ENCODE peak calls at places on chromosomes 5 and 9, in ten cellular contexts. T, W, R, Y, A, D, B, G, K and Z are unnamed samples. For H3K36me3, the result is how much of the 10 kb centered on the place peaks cover.

GRCh38 chr9:128142061-128142460 is 7.2 kb upstream of the LCN2 start:
- DNase-seq in T (no peak), A (no peak), G (no peak), R (no peak), D (no peak), K (no peak), B (no peak), W (no peak), Y (no peak), Z (no peak)

GRCh38 chr5:178283520-178283919 is 50.9 kb upstream of the PHYKPL start:
- DNase-seq in D (no peak), T (no peak), R (no peak), W (no peak), A (no peak), K (no peak), G (no peak), B (no peak), Y (no peak), Z (no peak)

GRCh38 chr5:172637122-172637580 is 3.9 kb upstream of the NEURL1B start:
- DNase-seq in A (no peak), G (no peak), B (no peak), D (no peak), K (no peak), R (no peak), T (no peak), Y (no peak), W (no peak), Z (no peak)

GRCh38 chr9:128809036-128809599 is 9.2 kb upstream of the ENDOG start:
- DNase-seq in K (no peak), T (no peak), B (no peak), Y (no peak), G (no peak), W (no peak), D (no peak), A (no peak), R (no peak), Z (no peak)

GRCh38 chr5:131264453-131265200 is 774 bp downstream of the CDC42SE2 start:
- DNase-seq in A (no peak), Y (no peak), T (no peak), D (peak), W (peak), B (peak), G (peak), K (peak), R (no peak), Z (no peak)

GRCh38 chr5:179905144-179905526 is 2.6 kb downstream of the TBC1D9B start:
- DNase-seq in W (no peak), R (no peak), A (no peak), T (no peak), D (no peak), G (no peak), Y (no peak), B (no peak), K (no peak), Z (no peak)

GRCh38 chr9:120383999-120384924 is 195.7 kb downstream of the CDK5RAP2 start:
- DNase-seq in B (peak), A (peak), Y (no peak), W (peak), T (no peak), R (no peak), G (no peak), K (peak), D (no peak), Z (no peak)

GRCh38 chr9:116073826-116074225 is 79.8 kb upstream of the PAPPA start:
- DNase-seq in R (no peak), T (no peak), A (peak), W (no peak), K (peak), B (no peak), D (no peak), Y (no peak), G (no peak), Z (peak)

GRCh38 chr5:126647071-126647470 is 46.3 kb downstream of the PHAX start:
- DNase-seq in A (no peak), B (no peak), R (no peak), T (no peak), W (no peak), D (no peak), K (no peak), Y (no peak), G (no peak), Z (no peak)

GRCh38 chr9:69745716-69746538 is 13.9 kb downstream of the PTAR1 start:
- DNase-seq in D (no peak), R (no peak), K (peak), B (no peak), G (no peak), W (no peak), A (no peak), Y (no peak), T (no peak), Z (no peak)

GRCh38 chr5:4531756-4532704 is 608.1 kb upstream of the ADAMTS16 start:
- DNase-seq in D (no peak), W (no peak), K (no peak), T (no peak), G (peak), A (no peak), Y (no peak), B (no peak), R (no peak), Z (no peak)

GRCh38 chr5:122262107-122262506 is 49.9 kb upstream of the SNCAIP start:
- DNase-seq in T (no peak), Y (no peak), D (no peak), R (no peak), G (no peak), A (peak), K (peak), B (no peak), W (no peak), Z (no peak)

GRCh38 chr5:56088967-56089829 is 94.4 kb upstream of the IL6ST start:
- DNase-seq in W (no peak), K (peak), A (peak), R (no peak), B (no peak), T (no peak), D (no peak), Y (no peak), G (no peak), Z (peak)

GRCh38 chr5:180133971-180134508 is 62.5 kb upstream of the RNF130 start:
- DNase-seq in K (no peak), G (no peak), A (no peak), D (no peak), T (no peak), Y (no peak), W (no peak), B (no peak), R (no peak), Z (no peak)

GRCh38 chr5:10607666-10608442 is 44.0 kb downstream of the ANKRD33B start:
- DNase-seq in G (peak), D (no peak), A (peak), R (peak), Y (peak), T (no peak), B (peak), K (peak), W (no peak), Z (no peak)

GRCh38 chr5:10452768-10453331 is 11.2 kb downstream of the ROPN1L start:
- DNase-seq in D (no peak), A (peak), B (peak), R (no peak), Y (no peak), K (peak), G (peak), T (no peak), W (no peak), Z (peak)

GRCh38 chr5:114418546-114419388 is 56.9 kb downstream of the KCNN2 start:
- DNase-seq in D (no peak), K (no peak), R (no peak), A (no peak), T (no peak), Y (no peak), W (no peak), B (no peak), G (no peak), Z (no peak)

GRCh38 chr5:97623441-97623840 is 440.4 kb upstream of the RIOK2 start:
- DNase-seq in K (no peak), Y (no peak), A (no peak), D (no peak), T (no peak), W (no peak), G (no peak), B (no peak), R (no peak), Z (no peak)

GRCh38 chr9:9499546-9499945 is 1113.3 kb downstream of the PTPRD start:
- DNase-seq in R (no peak), T (no peak), G (no peak), Y (no peak), D (no peak), B (no peak), A (no peak), W (no peak), K (no peak), Z (no peak)

GRCh38 chr9:98316445-98317133 is 61.1 kb upstream of the TBC1D2 start:
- DNase-seq in B (no peak), K (no peak), R (no peak), G (no peak), Y (no peak), W (no peak), T (no peak), A (no peak), D (no peak), Z (no peak)

GRCh38 chr5:67166460-67166871 is 30.1 kb downstream of the CD180 start:
- DNase-seq in T (peak), R (peak), K (no peak), A (no peak), G (no peak), W (no peak), D (peak), Y (no peak), B (peak), Z (no peak)

DNA sequence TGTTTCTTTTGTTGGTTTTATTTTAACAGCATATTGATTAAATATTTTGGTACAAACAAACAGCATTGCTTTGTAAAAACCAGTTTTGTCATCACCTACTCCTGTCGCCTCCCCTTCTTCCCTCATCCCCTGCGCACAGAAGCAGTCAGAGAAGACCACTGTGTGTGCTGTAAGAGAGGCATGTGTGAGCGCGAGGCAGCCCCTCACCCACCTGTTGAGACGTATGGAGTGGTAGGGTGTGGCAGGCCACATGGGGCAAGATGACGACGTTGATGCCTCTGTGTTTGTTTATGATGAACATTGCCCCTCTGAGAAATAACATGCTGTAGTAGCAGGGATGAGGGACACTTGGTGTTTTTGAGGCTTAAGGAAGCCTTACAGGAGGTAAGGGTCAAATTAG is 71.3 kb downstream of the GPR21 start:
- DNase-seq in D (no peak), Y (no peak), K (no peak), A (no peak), G (no peak), B (no peak), W (no peak), R (no peak), T (no peak), Z (no peak)
- H3K36me3 ChIP-seq in D (half or more), Y (under half), K (half or more), A (under half), G (under half), B (under half), W (under half), R (half or more), T (under half), Z (under half)

DNA sequence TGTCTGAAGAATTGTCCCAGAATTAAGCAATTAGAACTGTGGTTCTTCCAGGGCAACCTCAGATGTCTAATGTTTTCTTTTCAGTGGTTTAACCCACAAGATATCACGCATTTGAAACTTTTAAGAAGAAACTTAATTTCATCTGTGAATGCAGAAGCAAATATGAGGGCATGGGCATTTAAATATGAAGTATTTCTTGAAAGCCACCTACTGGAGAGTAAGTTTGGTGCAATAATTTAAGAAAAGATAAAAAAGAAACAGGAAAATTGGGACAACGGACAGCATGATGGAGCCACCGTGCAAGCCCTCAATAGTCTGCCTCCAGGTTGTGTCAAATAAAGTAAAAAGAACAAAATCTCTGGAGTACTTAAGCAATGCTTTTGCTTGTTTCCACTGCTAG is 1.2 kb upstream of the CAPSL start:
- DNase-seq in B (no peak), T (no peak), D (no peak), A (no peak), R (no peak), K (no peak), G (no peak), Y (no peak), W (no peak), Z (no peak)
- TF ChIP-seq CTCF in B (no peak), T (no peak), D (no peak), A (peak), R (no peak), K (peak), G (peak), Y (no peak), W (no peak), Z (no peak)

GRCh38 chr9:109499631-109500120 is 1.6 kb upstream of the PTPN3 start:
- DNase-seq in T (no peak), G (peak), K (no peak), A (no peak), B (no peak), R (peak), D (peak), Y (no peak), W (peak), Z (no peak)
- H3K4me3 ChIP-seq in T (no peak), G (peak), K (peak), A (peak), B (no peak), R (peak), D (peak), Y (peak), W (peak), Z (peak)

GRCh38 chr5:139552893-139553575 is 8.1 kb upstream of the UBE2D2 start:
- DNase-seq in W (no peak), T (no peak), G (no peak), A (no peak), Y (no peak), K (no peak), R (no peak), D (peak), B (no peak), Z (no peak)
- H3K36me3 ChIP-seq in W (under half), T (under half), G (under half), A (under half), Y (under half), K (under half), R (under half), D (under half), B (under half), Z (under half)

GRCh38 chr9:91655664-91656063 is 232.0 kb upstream of the NFIL3 start:
- DNase-seq in Y (no peak), A (no peak), R (no peak), G (no peak), K (no peak), W (no peak), B (no peak), D (no peak), T (no peak), Z (no peak)

GRCh38 chr9:91657501-91657900 is 233.9 kb upstream of the NFIL3 start:
- DNase-seq in K (no peak), A (no peak), Y (no peak), D (no peak), T (no peak), W (no peak), G (no peak), R (no peak), B (no peak), Z (no peak)

GRCh38 chr9:91658513-91659105 is 235.0 kb upstream of the NFIL3 start:
- DNase-seq in R (no peak), D (no peak), B (no peak), G (no peak), W (no peak), T (no peak), Y (no peak), A (no peak), K (no peak), Z (no peak)

GRCh38 chr9:91655215-91655614 is 231.6 kb upstream of the NFIL3 start:
- DNase-seq in R (no peak), A (no peak), W (no peak), G (no peak), K (no peak), Y (no peak), D (no peak), T (no peak), B (no peak), Z (no peak)

GRCh38 chr9:91654527-91654926 is 230.9 kb upstream of the NFIL3 start:
- DNase-seq in A (no peak), T (no peak), K (no peak), W (no peak), D (no peak), G (peak), R (no peak), Y (no peak), B (no peak), Z (no peak)
- TF ChIP-seq CTCF in A (no peak), T (no peak), K (no peak), W (no peak), D (no peak), G (no peak), R (no peak), Y (no peak), B (no peak), Z (no peak)

GRCh38 chr5:160272889-160273288 is 39.5 kb downstream of the CCNJL start:
- DNase-seq in Y (no peak), B (no peak), R (no peak), G (no peak), A (no peak), D (no peak), T (no peak), W (no peak), K (no peak), Z (no peak)

GRCh38 chr5:160272041-160272663 is 40.2 kb downstream of the CCNJL start:
- DNase-seq in A (no peak), K (no peak), G (no peak), B (no peak), T (no peak), Y (no peak), R (no peak), W (no peak), D (no peak), Z (no peak)

GRCh38 chr5:160269017-160269416 is 39.7 kb downstream of the FABP6 start:
- DNase-seq in D (peak), K (peak), Y (peak), T (no peak), R (peak), A (peak), W (peak), G (no peak), B (peak), Z (no peak)

GRCh38 chr5:160270704-160271103 is 41.4 kb downstream of the FABP6 start:
- DNase-seq in G (no peak), Y (no peak), B (no peak), T (no peak), K (no peak), R (no peak), A (no peak), D (no peak), W (no peak), Z (no peak)

GRCh38 chr5:160271396-160271795 is 41.0 kb downstream of the CCNJL start:
- DNase-seq in R (no peak), A (no peak), K (no peak), Y (no peak), D (no peak), T (no peak), B (no peak), W (no peak), G (peak), Z (no peak)
- H3K4me3 ChIP-seq in R (no peak), A (no peak), K (no peak), Y (no peak), D (no peak), T (no peak), B (no peak), W (no peak), G (no peak), Z (no peak)

GRCh38 chr5:157308826-157309465 is 43.0 kb downstream of the CYFIP2 start:
- DNase-seq in R (no peak), D (no peak), G (no peak), Y (no peak), T (no peak), A (peak), B (no peak), K (no peak), W (no peak), Z (no peak)

GRCh38 chr5:157303023-157303422 is 37.1 kb downstream of the CYFIP2 start:
- DNase-seq in K (no peak), A (no peak), T (no peak), G (no peak), Y (no peak), B (no peak), R (no peak), D (no peak), W (no peak), Z (no peak)

GRCh38 chr5:157306690-157307089 is 40.8 kb downstream of the CYFIP2 start:
- DNase-seq in W (no peak), G (no peak), D (no peak), A (no peak), T (no peak), Y (no peak), K (no peak), B (no peak), R (no peak), Z (no peak)

GRCh38 chr5:157303667-157304327 is 37.9 kb downstream of the CYFIP2 start:
- DNase-seq in A (no peak), B (no peak), G (peak), R (no peak), D (no peak), T (peak), K (no peak), Y (no peak), W (no peak), Z (no peak)

DNA sequence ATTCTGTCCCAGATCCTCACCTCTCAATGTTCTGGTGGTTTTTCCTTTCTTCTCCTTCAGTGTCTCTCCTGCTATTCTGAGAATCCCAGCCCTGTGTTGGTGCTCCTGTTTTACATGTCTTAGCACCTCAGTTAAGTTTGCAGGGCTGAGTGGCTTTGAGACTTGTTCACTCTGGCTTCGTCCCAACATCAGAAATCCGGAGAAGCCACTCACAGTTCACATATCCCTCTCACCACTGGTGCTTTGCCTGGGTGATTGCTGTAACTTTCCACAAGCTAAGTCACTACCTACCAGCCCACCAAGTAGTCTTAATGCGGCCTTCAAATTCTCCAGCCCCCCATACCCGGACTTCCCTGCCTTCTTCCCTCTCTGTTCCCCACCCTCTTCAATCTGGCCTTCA is 40.2 kb downstream of the CYFIP2 start:
- DNase-seq in K (no peak), R (no peak), Y (no peak), G (no peak), D (no peak), B (no peak), W (no peak), A (no peak), T (no peak), Z (no peak)
- H3K36me3 ChIP-seq in K (under half), R (under half), Y (under half), G (under half), D (under half), B (under half), W (under half), A (under half), T (half or more), Z (under half)

DNA sequence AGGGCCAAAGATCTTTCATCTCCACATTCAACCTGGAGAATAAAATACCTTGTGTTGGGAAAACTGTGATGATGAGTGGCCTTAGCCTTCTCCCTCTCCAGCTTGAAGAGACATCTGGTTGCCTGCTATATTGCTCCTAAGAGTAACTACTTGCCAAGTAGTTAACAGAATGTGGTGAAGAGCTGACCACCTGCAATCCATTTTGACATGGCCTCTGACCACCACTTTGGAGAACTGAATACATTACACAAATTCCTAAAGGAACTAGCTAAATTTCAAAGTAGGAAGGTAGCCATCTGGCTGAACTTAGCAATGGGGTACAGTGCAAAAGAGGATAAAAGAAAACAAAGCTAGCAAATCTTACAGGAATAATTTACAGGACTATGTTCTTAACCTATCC is 7.2 kb downstream of the TBCA start:
- DNase-seq in T (no peak), W (no peak), G (no peak), Y (no peak), A (no peak), D (no peak), K (peak), R (no peak), B (no peak), Z (no peak)
- TF ChIP-seq CTCF in T (no peak), W (no peak), G (no peak), Y (no peak), A (no peak), D (no peak), K (no peak), R (no peak), B (no peak), Z (no peak)